ENCODE peak calls at places on chromosomes 12 and 14, in seven cellular contexts. W is IMR-90, L is astrocyte of the cerebellum, M is fibroblast of mammary gland, R is left lung, V is DND-41, I is AG09309. P is an unnamed sample.

GRCh38 chr14:75561013-75561432 is 17.4 kb upstream of the FLVCR2 start:
- DNase-seq in W (peak; percentile 67), L (peak; percentile 61), M (peak; percentile 71), R (peak; percentile 83), V (peak; percentile 51), I (peak; percentile 21), P (peak; percentile 90)

GRCh38 chr14:57889245-57889644 is 23.4 kb upstream of the SLC35F4 start:
- DNase-seq in W (no peak), L (peak; percentile 46), M (peak; percentile 83), R (peak; percentile 52), V (no peak), I (peak; percentile 5), P (peak; percentile 23)

GRCh38 chr14:50059773-50060629 is 56.4 kb downstream of the VCPKMT start:
- DNase-seq in W (no peak), L (no peak), M (no peak), R (no peak), V (no peak), I (no peak), P (no peak)

GRCh38 chr12:65123435-65124063 is 2.4 kb upstream of the WIF1 start:
- DNase-seq in W (peak; percentile 37), L (peak; percentile 12), M (peak; percentile 56), R (no peak), V (peak; percentile 9), I (no peak), P (peak; percentile 61)

GRCh38 chr12:46916796-46917419 is 91.1 kb upstream of the SLC38A4 start:
- DNase-seq in W (peak; percentile 33), L (no peak), M (peak; percentile 34), R (no peak), V (no peak), I (no peak), P (no peak)

GRCh38 chr12:17304503-17305347 is 698.8 kb upstream of the LMO3 start:
- DNase-seq in W (no peak), L (peak; percentile 18), M (peak; percentile 46), R (no peak), V (no peak), I (no peak), P (peak; percentile 1)

GRCh38 chr12:100141666-100141997 is 1.0 kb downstream of the BLTP3B start:
- DNase-seq in W (peak; percentile 92), L (peak; percentile 84), M (peak; percentile 95), R (no peak), V (peak; percentile 20), I (peak; percentile 72), P (peak; percentile 92)

GRCh38 chr12:58369576-58369975 is 428.2 kb downstream of the ATP23 start:
- DNase-seq in W (peak; percentile 20), L (no peak), M (peak; percentile 54), R (no peak), V (no peak), I (no peak), P (no peak)

GRCh38 chr14:50726372-50727107 is 58.4 kb upstream of the SAV1 start:
- DNase-seq in W (peak; percentile 89), L (peak; percentile 74), M (peak; percentile 98), R (no peak), V (peak; percentile 38), I (peak; percentile 93), P (peak; percentile 85)

GRCh38 chr12:15044461-15044860 is 71.6 kb downstream of the PDE6H start:
- DNase-seq in W (no peak), L (peak; percentile 77), M (peak; percentile 22), R (no peak), V (no peak), I (no peak), P (peak; percentile 43)

GRCh38 chr14:99271951-99272668 is at the start of gene BCL11B:
- DNase-seq in W (peak; percentile 66), L (peak; percentile 81), M (peak; percentile 71), R (peak; percentile 70), V (peak; percentile 88), I (peak; percentile 16), P (peak; percentile 65)
- H3K4me3 ChIP-seq in W (peak within 1 kb of the TSS; percentile 19), L (peak within 1 kb of the TSS; percentile 51), M (peak within 1 kb of the TSS; percentile 27), R (peak within 1 kb of the TSS; percentile 32), V (peak within 1 kb of the TSS; percentile 71), I (peak within 1 kb of the TSS; percentile 41), P (peak within 1 kb of the TSS; percentile 41)

DNA sequence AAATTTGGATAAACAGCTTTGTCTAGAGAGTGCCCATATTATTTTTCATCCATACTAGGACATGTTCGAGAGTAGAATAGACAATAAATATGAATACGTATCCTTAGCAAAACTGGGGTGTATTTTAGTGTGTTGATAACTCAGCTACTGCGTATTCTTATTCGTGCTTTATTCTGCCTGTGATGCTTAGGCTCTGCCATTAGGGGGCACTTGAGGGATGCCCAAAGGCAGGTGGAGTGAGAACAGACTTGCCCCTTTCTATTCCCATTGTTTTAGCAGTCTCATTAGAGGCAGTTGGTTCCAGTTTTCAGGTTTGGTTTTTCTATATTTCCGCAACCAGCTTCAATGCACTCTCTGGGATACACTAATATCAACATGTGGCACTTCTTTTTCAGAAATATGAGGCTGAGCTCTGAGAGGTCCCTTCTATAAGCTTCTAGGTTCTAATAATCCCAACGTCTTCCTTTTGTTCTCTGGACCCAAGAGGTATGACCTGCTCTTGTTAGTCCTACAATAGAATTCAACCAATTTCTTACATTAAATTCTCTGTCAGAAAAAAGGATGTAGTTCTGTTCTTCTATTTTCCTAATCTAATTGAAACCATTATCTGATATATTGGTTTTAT is 985.7 kb upstream of the FBXO33 start:
- DNase-seq in W (no peak), L (no peak), M (peak; percentile 3), R (no peak), V (peak; percentile 7), I (no peak), P (no peak)
- TF ChIP-seq CTCF in W (no peak), L (peak; percentile 52), M (peak; percentile 43), R (peak; percentile 24), V (peak; percentile 68), I (no peak), P (peak; percentile 42)

DNA sequence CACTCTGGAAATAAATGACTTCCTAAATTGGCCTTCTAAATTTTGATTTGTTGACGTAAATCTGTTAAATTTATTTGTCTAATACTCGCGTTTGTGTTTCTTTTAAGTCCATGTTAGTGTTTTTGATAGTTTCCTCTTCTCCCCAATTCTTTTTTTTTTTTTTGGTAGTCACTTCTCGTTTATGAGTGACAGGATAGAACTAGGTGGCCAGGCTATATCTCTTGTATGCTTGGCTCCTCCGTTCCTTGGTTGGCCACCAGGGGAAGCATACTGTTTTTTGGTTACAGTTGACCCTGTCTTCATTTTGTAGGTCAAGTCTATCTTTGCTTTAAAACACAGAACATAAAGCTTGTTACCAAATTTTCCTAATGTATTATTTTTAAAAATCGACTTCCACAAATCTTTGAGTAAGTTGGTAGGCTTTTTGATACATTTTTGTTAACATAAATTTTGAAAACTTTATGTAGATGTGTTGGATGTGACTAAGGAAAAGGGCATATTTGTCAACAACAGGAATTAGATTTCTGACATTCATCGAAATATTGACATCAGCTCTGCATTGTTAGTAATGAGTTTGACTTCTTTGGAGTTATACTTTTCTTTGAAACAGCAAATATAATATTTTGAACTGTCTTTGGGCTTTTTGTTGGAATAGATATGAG is 2.2 kb downstream of the RCOR1 start:
- DNase-seq in W (peak; percentile 69), L (peak; percentile 37), M (peak; percentile 73), R (peak; percentile 80), V (peak; percentile 67), I (no peak), P (peak; percentile 74)
- H3K4me3 ChIP-seq in W (peak overlapping the region; percentile 99), L (peak overlapping the region; percentile 91), M (peak overlapping the region; percentile 73), R (peak overlapping the region; percentile 71), V (peak overlapping the region; percentile 82), I (peak overlapping the region; percentile 60), P (peak overlapping the region; percentile 90)

GRCh38 chr12:111121840-111122239 is 201.5 kb upstream of the MYL2 start:
- DNase-seq in W (no peak), L (no peak), M (no peak), R (no peak), V (no peak), I (no peak), P (peak; percentile 4)
- TF ChIP-seq CTCF in W (no peak), L (no peak), M (no peak), R (no peak), V (no peak), I (no peak), P (peak; percentile 17)

DNA sequence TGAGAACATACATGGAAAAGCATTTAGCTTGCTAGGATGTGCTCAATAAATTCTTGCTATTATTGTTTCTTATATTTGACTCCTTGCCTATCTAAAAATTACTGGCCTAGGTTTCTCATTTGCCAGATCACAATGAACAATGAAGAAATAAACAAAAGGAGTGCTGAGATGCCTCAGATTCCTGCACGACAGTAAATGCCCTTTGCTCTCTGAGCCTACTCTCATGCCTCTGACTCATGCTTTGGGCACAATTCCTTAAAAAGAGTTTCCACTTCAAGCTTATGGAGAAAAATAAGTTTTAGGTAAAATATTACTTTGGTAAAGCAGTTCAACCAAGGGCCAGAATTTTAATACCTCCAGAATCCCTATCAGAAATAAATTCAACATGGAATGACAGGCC is 30.9 kb downstream of the GRIN2B start:
- DNase-seq in W (no peak), L (no peak), M (no peak), R (no peak), V (no peak), I (no peak), P (no peak)
- H3K4me3 ChIP-seq in W (no peak overlapping the region), L (no peak overlapping the region), M (no peak overlapping the region), R (no peak overlapping the region), V (no peak overlapping the region), I (no peak overlapping the region), P (no peak overlapping the region)

GRCh38 chr12:23472329-23472971 is 477.0 kb downstream of the SOX5 start:
- DNase-seq in W (no peak), L (no peak), M (no peak), R (peak; percentile 80), V (no peak), I (no peak), P (no peak)
- TF ChIP-seq CTCF in W (no peak), L (no peak), M (no peak), R (no peak), V (no peak), I (no peak), P (no peak)

P was measured in choroid plexus epithelial cell.